ENCODE peak calls at places on chromosome X, in five cellular contexts. K, Z, R, U and I are unnamed samples. For H3K27me3 and H3K4me1, the result is how much of the 10 kb centered on the place peaks cover.

GRCh38 chrX:42027367-42028025 is 104.1 kb upstream of the CASK start:
- DNase-seq in K (no peak), Z (peak), R (no peak), U (no peak), I (no peak)

GRCh38 chrX:21194526-21194925 is 179.7 kb upstream of the CNKSR2 start:
- DNase-seq in K (no peak), Z (no peak), R (no peak), U (no peak), I (peak)

GRCh38 chrX:42771836-42772335 is 6.1 kb downstream of the PPP1R2C start:
- DNase-seq in K (no peak), Z (no peak), R (no peak), U (no peak), I (no peak)

GRCh38 chrX:1727531-1728027 is 112.7 kb downstream of the ASMT start:
- DNase-seq in K (no peak), Z (no peak), R (no peak), U (no peak), I (peak)

GRCh38 chrX:101397779-101398178 is 7.0 kb downstream of the RPL36A start:
- DNase-seq in K (no peak), Z (no peak), R (no peak), U (no peak), I (no peak)

GRCh38 chrX:107272431-107272921 is 66.1 kb downstream of the DNAAF6 start:
- DNase-seq in K (no peak), Z (no peak), R (peak), U (peak), I (no peak)

GRCh38 chrX:111490683-111491082 is 20.8 kb upstream of the SERTM2 start:
- DNase-seq in K (no peak), Z (no peak), R (no peak), U (no peak), I (no peak)

GRCh38 chrX:53003111-53003510 is 44.8 kb upstream of the FAM156A start:
- DNase-seq in K (no peak), Z (no peak), R (no peak), U (no peak), I (no peak)

GRCh38 chrX:107716045-107716684 is 59.4 kb downstream of the TSC22D3 start:
- DNase-seq in K (no peak), Z (peak), R (no peak), U (no peak), I (no peak)

GRCh38 chrX:46340696-46341095 is 204.5 kb downstream of the ZNF674 start:
- DNase-seq in K (no peak), Z (no peak), R (no peak), U (no peak), I (no peak)

GRCh38 chrX:115330498-115331138 is 41.1 kb downstream of the LUZP4 start:
- DNase-seq in K (peak), Z (peak), R (peak), U (peak), I (peak)

GRCh38 chrX:134236690-134237362 is at the start of gene CCDC160:
- DNase-seq in K (peak), Z (peak), R (peak), U (peak), I (no peak)

GRCh38 chrX:124211312-124211942 is 121.0 kb upstream of the TEX13D start:
- DNase-seq in K (no peak), Z (peak), R (no peak), U (no peak), I (peak)

GRCh38 chrX:70082723-70083122 is 20.5 kb downstream of the OTUD6A start:
- DNase-seq in K (no peak), Z (no peak), R (no peak), U (no peak), I (no peak)

GRCh38 chrX:149374751-149375150 is 130.4 kb downstream of the IDS start:
- DNase-seq in K (no peak), Z (no peak), R (no peak), U (no peak), I (no peak)

GRCh38 chrX:119477812-119478232 is 9.6 kb downstream of the SLC25A5 start:
- DNase-seq in K (no peak), Z (no peak), R (peak), U (peak), I (no peak)

GRCh38 chrX:37662181-37662580 is 23.4 kb upstream of the XK start:
- DNase-seq in K (no peak), Z (no peak), R (no peak), U (no peak), I (no peak)

GRCh38 chrX:43121637-43122036 is 343.7 kb upstream of the PPP1R2C start:
- DNase-seq in K (no peak), Z (no peak), R (no peak), U (no peak), I (peak)

GRCh38 chrX:9650091-9650490 is 115.6 kb downstream of the GPR143 start:
- DNase-seq in K (no peak), Z (no peak), R (no peak), U (no peak), I (no peak)

GRCh38 chrX:97666890-97667289 is 783.2 kb downstream of the RPA4 start:
- DNase-seq in K (no peak), Z (no peak), R (peak), U (no peak), I (no peak)

GRCh38 chrX:153507484-153508178 is 9.8 kb upstream of the ATP2B3 start:
- DNase-seq in K (peak), Z (peak), R (peak), U (peak), I (no peak)

GRCh38 chrX:45445745-45446412 is 245.2 kb upstream of the DIPK2B start:
- DNase-seq in K (no peak), Z (no peak), R (no peak), U (no peak), I (peak)

GRCh38 chrX:148381603-148382002 is 118.8 kb upstream of the AFF2 start:
- DNase-seq in K (no peak), Z (peak), R (no peak), U (no peak), I (no peak)

DNA sequence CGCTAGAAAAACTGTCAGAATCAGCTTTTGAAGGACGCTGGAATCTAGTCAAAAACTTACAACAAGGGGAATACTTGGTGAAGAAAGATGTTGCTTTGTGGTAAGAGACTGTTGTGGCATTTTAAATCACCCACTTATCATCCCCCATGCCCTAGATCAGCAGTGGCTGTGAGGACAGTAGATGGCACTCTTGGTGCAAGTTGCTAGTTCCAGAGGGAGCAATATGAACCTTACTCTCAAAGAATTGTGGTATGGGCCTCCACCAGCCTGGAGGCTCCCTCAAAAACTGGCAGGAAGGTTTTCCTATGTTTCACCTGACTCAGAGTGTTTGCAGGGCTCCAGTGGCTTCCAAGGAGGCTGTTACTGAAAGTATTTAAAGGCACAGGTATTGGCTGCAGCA is 37.7 kb upstream of the SLC16A2 start:
- DNase-seq in K (no peak), Z (peak), R (peak), U (peak), I (peak)
- TF ChIP-seq CTCF in K (peak), Z (peak), R (peak), U (peak), I (peak)

GRCh38 chrX:11566814-11567213 is 98.9 kb downstream of the ARHGAP6 start:
- DNase-seq in K (no peak), Z (no peak), R (no peak), U (no peak), I (no peak)

GRCh38 chrX:11566158-11566557 is 99.6 kb downstream of the ARHGAP6 start:
- DNase-seq in K (no peak), Z (no peak), R (no peak), U (no peak), I (no peak)

GRCh38 chrX:11564546-11564945 is 101.2 kb downstream of the ARHGAP6 start:
- DNase-seq in K (no peak), Z (no peak), R (no peak), U (no peak), I (no peak)

GRCh38 chrX:11558972-11559371 is 106.7 kb downstream of the ARHGAP6 start:
- DNase-seq in K (no peak), Z (peak), R (no peak), U (peak), I (no peak)

GRCh38 chrX:11562570-11562969 is 103.2 kb downstream of the ARHGAP6 start:
- DNase-seq in K (no peak), Z (no peak), R (no peak), U (no peak), I (no peak)
- H3K27me3 ChIP-seq in K (under half), Z (under half), R (under half), U (under half), I (under half)

GRCh38 chrX:7091923-7092322 is 55.6 kb upstream of the STS start:
- DNase-seq in K (no peak), Z (no peak), R (no peak), U (no peak), I (no peak)

GRCh38 chrX:7086384-7086783 is 61.1 kb upstream of the STS start:
- DNase-seq in K (no peak), Z (no peak), R (no peak), U (no peak), I (no peak)

GRCh38 chrX:7088968-7089615 is 58.4 kb upstream of the STS start:
- DNase-seq in K (no peak), Z (peak), R (no peak), U (no peak), I (no peak)

GRCh38 chrX:7093305-7093704 is 54.2 kb upstream of the STS start:
- DNase-seq in K (no peak), Z (no peak), R (no peak), U (no peak), I (no peak)

DNA sequence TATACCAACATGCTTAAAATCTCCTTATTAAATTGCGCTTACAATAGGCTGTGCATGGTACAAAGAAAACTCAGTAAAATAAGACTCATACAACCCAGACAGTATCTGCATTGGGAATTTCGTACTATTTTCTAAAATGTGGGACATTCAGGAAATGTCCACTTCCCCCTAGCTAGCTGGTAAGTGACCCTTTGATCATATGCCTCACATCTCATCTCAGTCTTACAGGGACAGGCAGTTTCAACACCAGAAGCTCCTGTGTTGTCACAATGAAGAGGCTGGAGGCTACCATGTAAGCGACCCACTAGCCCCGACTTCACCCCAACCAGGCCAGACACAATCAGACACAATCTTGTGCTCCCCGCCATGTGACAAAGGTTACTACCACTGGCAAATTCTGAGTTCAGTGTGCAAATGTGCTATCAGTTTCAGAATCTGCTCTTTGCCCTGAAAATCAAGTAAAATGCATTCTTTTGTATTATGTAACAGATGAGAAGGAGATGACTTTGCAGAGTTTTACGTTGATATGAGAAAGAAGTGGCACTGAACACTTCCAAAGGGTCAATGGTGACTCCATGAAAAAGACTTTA is 56.9 kb upstream of the STS start:
- DNase-seq in K (no peak), Z (no peak), R (no peak), U (no peak), I (no peak)
- H3K4me1 ChIP-seq in K (under half), Z (under half), R (under half), U (under half), I (under half)

DNA sequence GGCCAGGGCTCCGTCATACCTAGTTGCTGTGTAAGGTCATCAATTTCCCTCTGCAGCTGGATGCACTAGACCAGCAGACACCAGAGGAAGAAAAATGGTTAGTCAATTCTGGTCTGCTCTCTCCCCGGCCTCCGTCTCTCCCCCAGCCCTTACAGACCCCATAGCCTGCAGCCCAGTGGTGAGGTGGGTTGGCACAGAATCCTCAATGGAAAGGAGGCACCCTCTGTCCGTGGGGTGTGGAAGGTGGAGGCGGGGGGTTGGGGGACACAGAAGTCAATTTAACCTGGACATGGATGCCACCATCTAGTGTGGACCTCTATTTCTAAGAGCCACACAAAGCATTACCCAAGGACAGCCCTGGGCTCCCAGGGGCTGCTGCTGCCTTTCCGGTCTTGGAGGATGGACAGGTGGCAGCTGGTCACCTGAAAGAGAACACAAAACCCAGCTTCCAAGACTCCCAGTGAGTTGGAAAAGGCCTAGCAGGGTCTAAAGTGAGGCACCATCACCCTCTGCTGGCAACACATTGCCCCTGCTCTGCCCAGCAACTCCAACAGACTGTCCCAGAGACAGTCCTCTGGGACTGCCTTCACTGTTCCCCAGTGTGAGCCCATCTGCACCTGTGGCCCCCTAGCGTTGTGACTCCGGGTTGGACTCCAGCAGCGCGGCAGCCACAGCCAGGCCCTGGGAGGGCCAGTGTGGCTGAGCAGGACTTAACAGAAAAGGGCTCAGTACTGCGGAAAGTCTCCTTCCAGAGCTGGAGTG is 40.1 kb upstream of the NHSL2 start:
- DNase-seq in K (no peak), Z (peak), R (no peak), U (no peak), I (peak)
- TF ChIP-seq CTCF in K (no peak), Z (peak), R (no peak), U (no peak), I (peak)

GRCh38 chrX:108736509-108737479 is at the start of gene IRS4:
- DNase-seq in K (no peak), Z (peak), R (peak), U (no peak), I (no peak)

GRCh38 chrX:108735680-108736508 is 469 bp downstream of the IRS4 start:
- DNase-seq in K (no peak), Z (no peak), R (no peak), U (no peak), I (no peak)

GRCh38 chrX:108734426-108734825 is 1.9 kb downstream of the IRS4 start:
- DNase-seq in K (no peak), Z (no peak), R (no peak), U (no peak), I (no peak)

GRCh38 chrX:108732630-108733321 is 3.6 kb downstream of the IRS4 start:
- DNase-seq in K (no peak), Z (peak), R (no peak), U (no peak), I (no peak)

GRCh38 chrX:108735087-108735679 is 1.2 kb downstream of the IRS4 start:
- DNase-seq in K (no peak), Z (no peak), R (peak), U (no peak), I (no peak)
- H3K27me3 ChIP-seq in K (half or more), Z (under half), R (under half), U (under half), I (half or more)

DNA sequence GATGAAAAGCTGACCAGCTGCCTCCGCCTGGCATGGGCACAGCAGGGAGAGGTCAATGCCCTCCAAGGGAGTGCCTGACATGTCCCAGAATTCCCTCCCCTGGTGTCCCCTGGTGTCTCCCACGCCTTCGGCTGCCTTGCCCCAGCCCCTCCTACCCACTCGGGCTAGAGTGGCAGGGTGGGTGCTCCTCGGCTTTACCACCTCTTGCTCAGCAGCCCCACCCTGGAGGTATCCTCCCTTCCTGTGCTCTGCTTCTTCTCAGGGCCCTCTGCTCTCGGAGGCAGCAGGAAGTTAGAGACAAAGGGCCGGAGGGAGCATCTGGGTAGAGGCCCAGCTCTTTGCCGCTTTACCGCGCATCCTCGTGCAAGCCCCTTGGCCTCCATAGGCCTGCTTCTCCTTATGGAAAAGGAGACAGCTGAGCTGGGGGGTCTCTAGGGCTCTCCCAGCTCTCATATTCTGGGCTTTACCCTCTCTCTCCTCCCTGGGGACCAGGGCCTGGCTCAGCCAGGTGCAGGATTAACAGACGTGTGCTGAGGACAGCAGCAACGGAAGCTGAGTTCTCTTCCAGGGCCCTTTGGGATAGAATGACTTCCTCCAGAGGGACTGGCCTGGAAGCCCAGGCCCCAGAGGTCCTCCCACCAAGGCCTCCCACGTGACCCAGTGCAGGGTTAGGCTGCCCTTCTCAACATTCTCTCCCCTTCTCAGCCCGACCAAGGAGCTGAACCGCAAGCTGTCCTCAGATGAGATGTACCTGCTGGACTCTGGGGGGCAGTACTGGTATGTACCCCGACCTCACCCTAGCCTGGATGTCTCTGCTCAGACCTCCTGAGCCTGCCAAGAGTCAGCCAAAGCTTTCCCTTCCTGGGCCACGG is 17.2 kb downstream of the XPNPEP2 start:
- DNase-seq in K (no peak), Z (no peak), R (no peak), U (no peak), I (no peak)
- H3K4me1 ChIP-seq in K (under half), Z (under half), R (under half), U (under half), I (under half)